ENCODE peak calls at places on chromosomes 11 and 22, in seven cellular contexts. T, P, F, S, D, Y and U are unnamed samples.

GRCh38 chr11:124876818-124877630 is 11.8 kb downstream of the ROBO3 start:
- DNase-seq in T (no peak), P (no peak), F (no peak), S (peak), D (no peak), Y (no peak), U (peak)

GRCh38 chr11:43367382-43368178 is 8.9 kb downstream of the TTC17 start:
- DNase-seq in T (peak), P (no peak), F (no peak), S (no peak), D (no peak), Y (no peak), U (no peak)

GRCh38 chr11:128772814-128773213 is 78.9 kb downstream of the FLI1 start:
- DNase-seq in T (peak), P (peak), F (no peak), S (peak), D (peak), Y (no peak), U (peak)

GRCh38 chr11:62578541-62578940 is 4.8 kb upstream of the EEF1G start:
- DNase-seq in T (no peak), P (no peak), F (no peak), S (no peak), D (no peak), Y (no peak), U (no peak)

GRCh38 chr11:76270387-76270786 is 64.1 kb upstream of the WNT11 start:
- DNase-seq in T (no peak), P (no peak), F (no peak), S (no peak), D (no peak), Y (no peak), U (no peak)

GRCh38 chr11:119340335-119341221 is at the start of gene C1QTNF5:
- DNase-seq in T (no peak), P (no peak), F (peak), S (peak), D (no peak), Y (no peak), U (peak)

GRCh38 chr11:101996106-101996505 is 51.1 kb upstream of the CFAP300 start:
- DNase-seq in T (no peak), P (no peak), F (no peak), S (no peak), D (peak), Y (no peak), U (no peak)

GRCh38 chr11:114276077-114276476 is 20.1 kb upstream of the NNMT start:
- DNase-seq in T (no peak), P (no peak), F (no peak), S (no peak), D (no peak), Y (no peak), U (no peak)

GRCh38 chr11:110565690-110566336 is 136.1 kb downstream of the FDX1 start:
- DNase-seq in T (no peak), P (no peak), F (no peak), S (no peak), D (peak), Y (no peak), U (no peak)

GRCh38 chr22:43828711-43829447 is 16.8 kb upstream of the EFCAB6 start:
- DNase-seq in T (no peak), P (no peak), F (no peak), S (no peak), D (no peak), Y (no peak), U (no peak)

GRCh38 chr22:44292007-44292370 is 20.8 kb downstream of the SHISAL1 start:
- DNase-seq in T (no peak), P (no peak), F (no peak), S (no peak), D (no peak), Y (no peak), U (no peak)

GRCh38 chr22:23537421-23537820 is 42.7 kb downstream of the IGLL1 start:
- DNase-seq in T (no peak), P (no peak), F (no peak), S (no peak), D (no peak), Y (no peak), U (no peak)

GRCh38 chr11:72598901-72599300 is 75.3 kb downstream of the PDE2A start:
- DNase-seq in T (no peak), P (no peak), F (peak), S (peak), D (no peak), Y (no peak), U (peak)

GRCh38 chr11:43931717-43932039 is 10.8 kb upstream of the C11orf96 start:
- DNase-seq in T (no peak), P (no peak), F (no peak), S (no peak), D (no peak), Y (no peak), U (no peak)

GRCh38 chr11:37141707-37142106 is 543.7 kb upstream of the RAG2 start:
- DNase-seq in T (no peak), P (no peak), F (no peak), S (no peak), D (no peak), Y (no peak), U (no peak)